ENCODE peak calls at places on chromosomes 2 and 18, in four cellular contexts. One of them, this sample, is unnamed.

GRCh38 chr2:144421606-144422510 is 98.1 kb downstream of the ZEB2 start:
- DNase-seq in spleen: no peak
- DNase-seq in thyroid gland: no peak
- DNase-seq in DND-41: no peak
- DNase-seq in this sample: no peak

GRCh38 chr2:215931256-215931903 is 82.0 kb downstream of the MREG start:
- DNase-seq in spleen: no peak
- DNase-seq in thyroid gland: peak; percentile 44
- DNase-seq in DND-41: peak; percentile 65
- DNase-seq in this sample: peak; percentile 68

GRCh38 chr18:37935086-37935485 is 369.5 kb upstream of the CELF4 start:
- DNase-seq in spleen: no peak
- DNase-seq in thyroid gland: no peak
- DNase-seq in DND-41: no peak
- DNase-seq in this sample: no peak

GRCh38 chr2:26068602-26069298 is 34.9 kb downstream of the RAB10 start:
- DNase-seq in spleen: no peak
- DNase-seq in thyroid gland: no peak
- DNase-seq in DND-41: peak; percentile 48
- DNase-seq in this sample: no peak

GRCh38 chr2:143629344-143629743 is 500.1 kb downstream of the ARHGAP15 start:
- DNase-seq in spleen: no peak
- DNase-seq in thyroid gland: no peak
- DNase-seq in DND-41: no peak
- DNase-seq in this sample: no peak

GRCh38 chr2:204561771-204562170 is 16.5 kb downstream of the PARD3B start:
- DNase-seq in spleen: no peak
- DNase-seq in thyroid gland: no peak
- DNase-seq in DND-41: no peak
- DNase-seq in this sample: no peak

GRCh38 chr2:180075763-180076362 is 68.8 kb upstream of the CWC22 start:
- DNase-seq in spleen: no peak
- DNase-seq in thyroid gland: no peak
- DNase-seq in DND-41: no peak
- DNase-seq in this sample: no peak

GRCh38 chr2:240953426-240954425 is 44.7 kb upstream of the SNED1 start:
- DNase-seq in spleen: peak; percentile 38
- DNase-seq in thyroid gland: peak; percentile 42
- DNase-seq in DND-41: no peak
- DNase-seq in this sample: no peak

GRCh38 chr2:112465373-112465772 is 16.6 kb upstream of the TTL start:
- DNase-seq in spleen: no peak
- DNase-seq in thyroid gland: no peak
- DNase-seq in DND-41: no peak
- DNase-seq in this sample: no peak

GRCh38 chr2:73938761-73939352 is 12.2 kb downstream of the DGUOK start:
- DNase-seq in spleen: no peak
- DNase-seq in thyroid gland: no peak
- DNase-seq in DND-41: no peak
- DNase-seq in this sample: no peak

GRCh38 chr2:25197336-25198208 is 29.2 kb upstream of the POMC start:
- DNase-seq in spleen: no peak
- DNase-seq in thyroid gland: no peak
- DNase-seq in DND-41: no peak
- DNase-seq in this sample: no peak

GRCh38 chr18:48921305-48922202 is 29.2 kb downstream of the SMAD7 start:
- DNase-seq in spleen: no peak
- DNase-seq in thyroid gland: no peak
- DNase-seq in DND-41: no peak
- DNase-seq in this sample: no peak

GRCh38 chr2:220660277-220661155 is 911.6 kb downstream of the EPHA4 start:
- DNase-seq in spleen: no peak
- DNase-seq in thyroid gland: peak; percentile 34
- DNase-seq in DND-41: no peak
- DNase-seq in this sample: no peak

GRCh38 chr2:46481541-46482193 is 2.3 kb downstream of the TMEM247 start:
- DNase-seq in spleen: no peak
- DNase-seq in thyroid gland: no peak
- DNase-seq in DND-41: no peak
- DNase-seq in this sample: no peak

GRCh38 chr2:69559696-69560482 is 83.7 kb downstream of the AAK1 start:
- DNase-seq in spleen: no peak
- DNase-seq in thyroid gland: no peak
- DNase-seq in DND-41: no peak
- DNase-seq in this sample: no peak

GRCh38 chr2:5250482-5250881 is 441.7 kb upstream of the SOX11 start:
- DNase-seq in spleen: no peak
- DNase-seq in thyroid gland: no peak
- DNase-seq in DND-41: no peak
- DNase-seq in this sample: no peak

GRCh38 chr2:105750735-105751134 is 6.0 kb downstream of the NCK2 start:
- DNase-seq in spleen: no peak
- DNase-seq in thyroid gland: no peak
- DNase-seq in DND-41: no peak
- DNase-seq in this sample: no peak

GRCh38 chr2:174145827-174146226 is 102.5 kb downstream of the OLA1 start:
- DNase-seq in spleen: no peak
- DNase-seq in thyroid gland: no peak
- DNase-seq in DND-41: no peak
- DNase-seq in this sample: no peak

GRCh38 chr2:63544017-63544627 is 44.2 kb downstream of the WDPCP start:
- DNase-seq in spleen: no peak
- DNase-seq in thyroid gland: no peak
- DNase-seq in DND-41: no peak
- DNase-seq in this sample: no peak

GRCh38 chr2:212606232-212606631 is 67.6 kb upstream of the ERBB4 start:
- DNase-seq in spleen: no peak
- DNase-seq in thyroid gland: no peak
- DNase-seq in DND-41: no peak
- DNase-seq in this sample: no peak

GRCh38 chr2:41737888-41738287 is 309.9 kb upstream of the PKDCC start:
- DNase-seq in spleen: no peak
- DNase-seq in thyroid gland: no peak
- DNase-seq in DND-41: no peak
- DNase-seq in this sample: no peak

DNA sequence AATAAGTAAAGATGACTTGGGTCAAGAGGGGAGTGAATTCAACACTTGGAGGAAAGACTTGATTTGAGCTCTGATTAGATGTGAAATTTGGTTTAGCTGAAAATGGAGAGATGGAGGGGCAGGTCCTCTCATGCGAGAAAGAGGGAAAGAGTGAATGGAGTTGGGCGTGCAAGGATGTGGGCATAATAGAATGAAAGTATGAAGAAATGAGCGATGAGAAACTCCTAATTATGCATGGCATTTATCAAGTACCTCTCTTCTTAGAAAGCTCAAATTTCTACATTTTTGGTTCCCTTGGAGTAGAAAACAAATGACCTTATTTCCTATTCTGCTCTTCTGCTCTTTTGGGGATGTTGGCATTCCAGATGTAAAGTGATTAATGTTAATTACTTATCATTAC is 161.5 kb downstream of the PHLPP1 start:
- DNase-seq in spleen: no peak
- DNase-seq in thyroid gland: no peak
- DNase-seq in DND-41: no peak
- DNase-seq in this sample: no peak
- H3K4me1 ChIP-seq in spleen: no peaks in the 10 kb centered on the region
- H3K4me1 ChIP-seq in thyroid gland: peaks cover 19% of the 10 kb centered on the region
- H3K4me1 ChIP-seq in DND-41: no peaks in the 10 kb centered on the region
- H3K4me1 ChIP-seq in this sample: peaks cover 2% of the 10 kb centered on the region

GRCh38 chr2:43214253-43214652 is 12.2 kb downstream of the ZFP36L2 start:
- DNase-seq in spleen: peak; percentile 69
- DNase-seq in thyroid gland: no peak
- DNase-seq in DND-41: no peak
- DNase-seq in this sample: no peak

GRCh38 chr2:43212216-43212828 is 14.1 kb downstream of the ZFP36L2 start:
- DNase-seq in spleen: no peak
- DNase-seq in thyroid gland: no peak
- DNase-seq in DND-41: no peak
- DNase-seq in this sample: no peak

GRCh38 chr2:43215673-43216255 is 10.6 kb downstream of the ZFP36L2 start:
- DNase-seq in spleen: peak; percentile 15
- DNase-seq in thyroid gland: no peak
- DNase-seq in DND-41: no peak
- DNase-seq in this sample: no peak

GRCh38 chr2:43210467-43211303 is 15.7 kb downstream of the ZFP36L2 start:
- DNase-seq in spleen: no peak
- DNase-seq in thyroid gland: no peak
- DNase-seq in DND-41: peak; percentile 46
- DNase-seq in this sample: peak; percentile 40

GRCh38 chr2:43212931-43213330 is 13.5 kb downstream of the ZFP36L2 start:
- DNase-seq in spleen: peak; percentile 80
- DNase-seq in thyroid gland: peak; percentile 19
- DNase-seq in DND-41: no peak
- DNase-seq in this sample: peak; percentile 54
- H3K4me1 ChIP-seq in spleen: peaks cover 69% of the 10 kb centered on the region
- H3K4me1 ChIP-seq in thyroid gland: peaks cover 7% of the 10 kb centered on the region
- H3K4me1 ChIP-seq in DND-41: peaks cover 11% of the 10 kb centered on the region
- H3K4me1 ChIP-seq in this sample: no peaks in the 10 kb centered on the region

GRCh38 chr18:55419939-55420664 is 167.9 kb downstream of the TCF4 start:
- DNase-seq in spleen: no peak
- DNase-seq in thyroid gland: no peak
- DNase-seq in DND-41: no peak
- DNase-seq in this sample: no peak

GRCh38 chr18:55421612-55422381 is 166.2 kb downstream of the TCF4 start:
- DNase-seq in spleen: no peak
- DNase-seq in thyroid gland: no peak
- DNase-seq in DND-41: no peak
- DNase-seq in this sample: no peak

GRCh38 chr18:55420977-55421611 is 166.9 kb downstream of the TCF4 start:
- DNase-seq in spleen: no peak
- DNase-seq in thyroid gland: no peak
- DNase-seq in DND-41: no peak
- DNase-seq in this sample: no peak

GRCh38 chr18:55419132-55419938 is 168.7 kb downstream of the TCF4 start:
- DNase-seq in spleen: no peak
- DNase-seq in thyroid gland: no peak
- DNase-seq in DND-41: no peak
- DNase-seq in this sample: no peak

DNA sequence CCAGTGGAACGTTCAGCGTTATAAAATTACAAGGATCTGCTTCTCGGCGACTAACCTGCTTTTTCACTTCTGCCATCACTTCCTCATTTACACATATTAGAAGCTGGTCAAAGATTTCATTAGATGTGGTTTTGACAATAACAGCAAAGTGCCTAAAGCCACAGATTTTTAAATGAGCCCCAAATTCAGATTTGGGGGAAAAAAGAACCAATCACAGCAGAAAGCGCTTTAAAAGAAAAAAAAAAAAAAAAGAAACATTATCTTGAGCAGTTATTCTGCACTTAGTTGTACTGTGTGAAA is 167.4 kb downstream of the TCF4 start:
- DNase-seq in spleen: no peak
- DNase-seq in thyroid gland: no peak
- DNase-seq in DND-41: no peak
- DNase-seq in this sample: no peak
- H3K4me1 ChIP-seq in spleen: peaks cover 29% of the 10 kb centered on the region
- H3K4me1 ChIP-seq in thyroid gland: no peaks in the 10 kb centered on the region
- H3K4me1 ChIP-seq in DND-41: no peaks in the 10 kb centered on the region
- H3K4me1 ChIP-seq in this sample: no peaks in the 10 kb centered on the region

GRCh38 chr2:28661589-28662001 is 90.0 kb upstream of the PPP1CB start:
- DNase-seq in spleen: no peak
- DNase-seq in thyroid gland: peak; percentile 81
- DNase-seq in DND-41: no peak
- DNase-seq in this sample: peak; percentile 76
- H3K4me1 ChIP-seq in spleen: peaks cover 22% of the 10 kb centered on the region
- H3K4me1 ChIP-seq in thyroid gland: peaks cover 48% of the 10 kb centered on the region
- H3K4me1 ChIP-seq in DND-41: no peaks in the 10 kb centered on the region
- H3K4me1 ChIP-seq in this sample: peaks cover 11% of the 10 kb centered on the region

GRCh38 chr2:43136862-43137261 is 89.5 kb downstream of the ZFP36L2 start:
- DNase-seq in spleen: peak; percentile 87
- DNase-seq in thyroid gland: no peak
- DNase-seq in DND-41: peak; percentile 96
- DNase-seq in this sample: no peak

GRCh38 chr2:43142921-43143438 is 83.4 kb downstream of the ZFP36L2 start:
- DNase-seq in spleen: peak; percentile 75
- DNase-seq in thyroid gland: no peak
- DNase-seq in DND-41: peak; percentile 47
- DNase-seq in this sample: no peak

GRCh38 chr2:43138441-43138840 is 88.0 kb downstream of the ZFP36L2 start:
- DNase-seq in spleen: peak; percentile 4
- DNase-seq in thyroid gland: no peak
- DNase-seq in DND-41: peak; percentile 33
- DNase-seq in this sample: no peak

GRCh38 chr2:43139501-43139900 is 86.9 kb downstream of the ZFP36L2 start:
- DNase-seq in spleen: peak; percentile 66
- DNase-seq in thyroid gland: no peak
- DNase-seq in DND-41: no peak
- DNase-seq in this sample: no peak

GRCh38 chr2:43139996-43140621 is 86.3 kb downstream of the ZFP36L2 start:
- DNase-seq in spleen: peak; percentile 80
- DNase-seq in thyroid gland: no peak
- DNase-seq in DND-41: peak; percentile 42
- DNase-seq in this sample: no peak
- H3K4me1 ChIP-seq in spleen: peaks cover 87% of the 10 kb centered on the region
- H3K4me1 ChIP-seq in thyroid gland: peaks cover 14% of the 10 kb centered on the region
- H3K4me1 ChIP-seq in DND-41: peaks cover 71% of the 10 kb centered on the region
- H3K4me1 ChIP-seq in this sample: peaks cover 20% of the 10 kb centered on the region

DNA sequence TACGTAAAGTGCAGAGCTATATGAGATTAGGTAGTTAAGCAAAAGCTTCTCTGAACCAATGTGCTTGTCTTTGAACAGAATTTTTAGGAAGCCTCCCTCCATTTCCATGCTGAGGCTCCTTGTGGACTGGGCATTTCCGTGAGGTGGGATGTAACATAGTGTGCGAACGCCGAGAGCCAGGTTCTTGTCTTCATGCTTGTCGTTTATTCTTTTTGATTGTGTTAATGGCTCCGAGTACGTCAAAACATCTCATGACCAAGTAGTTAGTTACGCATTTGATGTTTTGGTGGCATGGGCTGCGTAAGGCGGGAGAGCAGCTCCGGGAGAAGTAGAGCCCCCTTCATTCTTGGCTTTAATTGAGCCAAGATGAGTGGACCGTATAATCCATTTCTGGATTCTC is 32.9 kb downstream of the DGKD start:
- DNase-seq in spleen: no peak
- DNase-seq in thyroid gland: no peak
- DNase-seq in DND-41: no peak
- DNase-seq in this sample: no peak
- H3K4me1 ChIP-seq in spleen: peaks cover 60% of the 10 kb centered on the region
- H3K4me1 ChIP-seq in thyroid gland: peaks cover 39% of the 10 kb centered on the region
- H3K4me1 ChIP-seq in DND-41: no peaks in the 10 kb centered on the region
- H3K4me1 ChIP-seq in this sample: peaks cover 19% of the 10 kb centered on the region

GRCh38 chr2:134206573-134206972 is 47.3 kb upstream of the MGAT5 start:
- DNase-seq in spleen: no peak
- DNase-seq in thyroid gland: peak; percentile 53
- DNase-seq in DND-41: no peak
- DNase-seq in this sample: no peak

GRCh38 chr2:134208825-134209224 is 45.0 kb upstream of the MGAT5 start:
- DNase-seq in spleen: no peak
- DNase-seq in thyroid gland: no peak
- DNase-seq in DND-41: no peak
- DNase-seq in this sample: no peak

GRCh38 chr2:134205087-134205486 is 48.8 kb upstream of the MGAT5 start:
- DNase-seq in spleen: no peak
- DNase-seq in thyroid gland: no peak
- DNase-seq in DND-41: no peak
- DNase-seq in this sample: no peak

GRCh38 chr2:134207589-134208209 is 46.2 kb upstream of the MGAT5 start:
- DNase-seq in spleen: peak; percentile 83
- DNase-seq in thyroid gland: peak; percentile 50
- DNase-seq in DND-41: peak; percentile 63
- DNase-seq in this sample: peak; percentile 51

GRCh38 chr2:134206029-134206428 is 47.8 kb upstream of the MGAT5 start:
- DNase-seq in spleen: no peak
- DNase-seq in thyroid gland: no peak
- DNase-seq in DND-41: no peak
- DNase-seq in this sample: no peak
- H3K4me1 ChIP-seq in spleen: peaks cover 63% of the 10 kb centered on the region
- H3K4me1 ChIP-seq in thyroid gland: peaks cover 15% of the 10 kb centered on the region
- H3K4me1 ChIP-seq in DND-41: no peaks in the 10 kb centered on the region
- H3K4me1 ChIP-seq in this sample: peaks cover 9% of the 10 kb centered on the region

This sample was measured in lung.